ENCODE peak calls at places on chromosomes 6 and 20, in four cellular contexts. One of them, this sample, is unnamed.
A peak's percentile ranks its signal among the peaks of the same experiment; 100 is the strongest.

GRCh38 chr6:166720859-166721258 is 93.8 kb upstream of the RPS6KA2 start:
- DNase-seq in HCT116: no peak
- DNase-seq in HepG2: no peak
- DNase-seq in K562: no peak
- DNase-seq in this sample: no peak

GRCh38 chr6:168247456-168248147 is 72.0 kb downstream of the DACT2 start:
- DNase-seq in HCT116: no peak
- DNase-seq in HepG2: peak; percentile 40
- DNase-seq in K562: no peak
- DNase-seq in this sample: no peak

GRCh38 chr20:57147185-57147584 is 119.3 kb downstream of the BMP7 start:
- DNase-seq in HCT116: no peak
- DNase-seq in HepG2: no peak
- DNase-seq in K562: no peak
- DNase-seq in this sample: no peak

GRCh38 chr20:50189681-50190250 is 864 bp upstream of the CEBPB start:
- DNase-seq in HCT116: no peak
- DNase-seq in HepG2: peak; percentile 79
- DNase-seq in K562: peak; percentile 60
- DNase-seq in this sample: no peak

GRCh38 chr6:64732888-64733287 is 974.1 kb downstream of the EYS start:
- DNase-seq in HCT116: no peak
- DNase-seq in HepG2: peak; percentile 9
- DNase-seq in K562: no peak
- DNase-seq in this sample: no peak

GRCh38 chr6:29925341-29926080 is 16.8 kb upstream of the HLA-A start:
- DNase-seq in HCT116: no peak
- DNase-seq in HepG2: no peak
- DNase-seq in K562: no peak
- DNase-seq in this sample: no peak

GRCh38 chr6:83518946-83519489 is 6.7 kb downstream of the PRSS35 start:
- DNase-seq in HCT116: no peak
- DNase-seq in HepG2: no peak
- DNase-seq in K562: no peak
- DNase-seq in this sample: no peak

GRCh38 chr6:17057322-17057721 is 44.5 kb upstream of the STMND1 start:
- DNase-seq in HCT116: no peak
- DNase-seq in HepG2: no peak
- DNase-seq in K562: no peak
- DNase-seq in this sample: no peak

GRCh38 chr6:146856296-146856695 is 257.5 kb downstream of the ADGB start:
- DNase-seq in HCT116: no peak
- DNase-seq in HepG2: no peak
- DNase-seq in K562: no peak
- DNase-seq in this sample: no peak

GRCh38 chr6:50707652-50708325 is 5.5 kb upstream of the TFAP2D start:
- DNase-seq in HCT116: no peak
- DNase-seq in HepG2: no peak
- DNase-seq in K562: no peak
- DNase-seq in this sample: no peak

GRCh38 chr6:118770112-118770788 is 118.9 kb upstream of the CEP85L start:
- DNase-seq in HCT116: no peak
- DNase-seq in HepG2: no peak
- DNase-seq in K562: no peak
- DNase-seq in this sample: no peak

GRCh38 chr6:13402711-13403110 is 74.4 kb upstream of the TBC1D7 start:
- DNase-seq in HCT116: no peak
- DNase-seq in HepG2: no peak
- DNase-seq in K562: no peak
- DNase-seq in this sample: no peak

GRCh38 chr20:62508641-62509051 is 32.9 kb upstream of the GATA5 start:
- DNase-seq in HCT116: no peak
- DNase-seq in HepG2: no peak
- DNase-seq in K562: no peak
- DNase-seq in this sample: no peak

GRCh38 chr6:1526689-1527088 is 83.0 kb upstream of the FOXC1 start:
- DNase-seq in HCT116: no peak
- DNase-seq in HepG2: no peak
- DNase-seq in K562: no peak
- DNase-seq in this sample: no peak

GRCh38 chr6:159444073-159444472 is 249.0 kb downstream of the SOD2 start:
- DNase-seq in HCT116: no peak
- DNase-seq in HepG2: no peak
- DNase-seq in K562: no peak
- DNase-seq in this sample: no peak

GRCh38 chr6:147190556-147190955 is 13.7 kb upstream of the STXBP5 start:
- DNase-seq in HCT116: no peak
- DNase-seq in HepG2: no peak
- DNase-seq in K562: no peak
- DNase-seq in this sample: no peak

GRCh38 chr6:127366281-127367022 is 23.0 kb upstream of the ECHDC1 start:
- DNase-seq in HCT116: peak; percentile 92
- DNase-seq in HepG2: no peak
- DNase-seq in K562: peak; percentile 31
- DNase-seq in this sample: peak; percentile 68

GRCh38 chr20:46114449-46114848 is 3.7 kb upstream of the CD40 start:
- DNase-seq in HCT116: no peak
- DNase-seq in HepG2: no peak
- DNase-seq in K562: no peak
- DNase-seq in this sample: no peak

GRCh38 chr6:29989211-29989610 is 46.9 kb downstream of the HLA-A start:
- DNase-seq in HCT116: no peak
- DNase-seq in HepG2: no peak
- DNase-seq in K562: no peak
- DNase-seq in this sample: no peak

GRCh38 chr6:166705070-166705469 is 78.0 kb upstream of the RPS6KA2 start:
- DNase-seq in HCT116: no peak
- DNase-seq in HepG2: no peak
- DNase-seq in K562: no peak
- DNase-seq in this sample: no peak

GRCh38 chr6:79647756-79648155 is 16.6 kb downstream of the SH3BGRL2 start:
- DNase-seq in HCT116: no peak
- DNase-seq in HepG2: no peak
- DNase-seq in K562: no peak
- DNase-seq in this sample: no peak

GRCh38 chr20:2006452-2007381 is 12.9 kb upstream of the PDYN start:
- DNase-seq in HCT116: peak; percentile 19
- DNase-seq in HepG2: peak; percentile 46
- DNase-seq in K562: peak; percentile 70
- DNase-seq in this sample: peak; percentile 28

GRCh38 chr20:10360878-10361277 is 73.1 kb downstream of the MKKS start:
- DNase-seq in HCT116: no peak
- DNase-seq in HepG2: no peak
- DNase-seq in K562: no peak
- DNase-seq in this sample: no peak

GRCh38 chr6:105005446-105005845 is 48.5 kb downstream of the LIN28B start:
- DNase-seq in HCT116: no peak
- DNase-seq in HepG2: no peak
- DNase-seq in K562: no peak
- DNase-seq in this sample: no peak

GRCh38 chr20:57652865-57653545 is 32.8 kb upstream of the ZBP1 start:
- DNase-seq in HCT116: no peak
- DNase-seq in HepG2: no peak
- DNase-seq in K562: no peak
- DNase-seq in this sample: no peak

GRCh38 chr6:137016366-137016765 is 28.4 kb downstream of the IL20RA start:
- DNase-seq in HCT116: no peak
- DNase-seq in HepG2: no peak
- DNase-seq in K562: no peak
- DNase-seq in this sample: no peak

DNA sequence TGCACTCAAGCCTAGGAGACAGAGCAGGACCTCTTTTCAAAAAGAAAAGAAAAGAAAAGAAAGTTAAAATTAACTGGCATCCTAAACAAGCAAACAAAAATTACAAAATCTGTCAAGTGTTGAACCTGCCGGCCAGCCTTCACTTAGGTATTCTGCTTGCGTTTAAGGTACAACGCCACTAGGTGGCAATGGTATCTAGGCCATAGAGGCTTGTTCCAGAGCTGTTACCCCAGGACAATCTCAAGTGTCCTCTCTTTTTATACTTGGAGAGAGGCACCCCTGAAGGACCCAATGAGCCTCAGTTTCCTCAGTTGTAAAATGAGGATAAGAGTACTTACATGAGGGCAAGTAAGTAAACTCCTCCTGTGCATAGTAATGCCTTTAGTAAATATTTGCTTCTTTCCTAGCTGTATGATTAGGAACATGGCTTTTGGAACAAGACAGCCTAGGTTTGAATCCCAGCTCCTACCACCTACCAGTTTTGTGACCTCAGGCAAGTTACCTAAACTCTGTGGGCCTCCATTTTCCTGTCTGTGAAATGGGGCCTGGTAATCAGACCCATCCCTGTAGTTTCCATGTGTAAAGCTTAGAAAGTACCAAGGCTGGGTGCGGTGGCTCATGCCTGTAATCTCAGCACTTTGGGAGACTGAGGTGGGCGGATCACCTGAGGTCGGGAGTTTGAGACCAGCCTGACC is 5.8 kb upstream of the PACSIN1 start:
- DNase-seq in HCT116: peak; percentile 70
- DNase-seq in HepG2: peak; percentile 59
- DNase-seq in K562: peak; percentile 77
- DNase-seq in this sample: peak; percentile 50
- TF ChIP-seq TCF7L2 in HCT116: no peak
- TF ChIP-seq TCF7L2 in HepG2: no peak
- TF ChIP-seq TCF7L2 in K562: no peak
- TF ChIP-seq TCF7L2 in this sample: no peak

GRCh38 chr6:25993038-25993684 is 30.6 kb downstream of the TRIM38 start:
- DNase-seq in HCT116: no peak
- DNase-seq in HepG2: no peak
- DNase-seq in K562: no peak
- DNase-seq in this sample: peak; percentile 50

GRCh38 chr6:25992413-25993037 is 29.9 kb downstream of the TRIM38 start:
- DNase-seq in HCT116: peak; percentile 78
- DNase-seq in HepG2: peak; percentile 93
- DNase-seq in K562: peak; percentile 95
- DNase-seq in this sample: peak; percentile 73

GRCh38 chr6:25998379-25998778 is 35.8 kb downstream of the TRIM38 start:
- DNase-seq in HCT116: no peak
- DNase-seq in HepG2: no peak
- DNase-seq in K562: no peak
- DNase-seq in this sample: no peak

GRCh38 chr6:25991785-25992412 is 29.3 kb downstream of the TRIM38 start:
- DNase-seq in HCT116: no peak
- DNase-seq in HepG2: peak; percentile 64
- DNase-seq in K562: peak; percentile 77
- DNase-seq in this sample: peak; percentile 25

GRCh38 chr6:25995507-25995906 is 32.9 kb downstream of the TRIM38 start:
- DNase-seq in HCT116: no peak
- DNase-seq in HepG2: no peak
- DNase-seq in K562: no peak
- DNase-seq in this sample: no peak
- H3K4me3 ChIP-seq in HCT116: no peak overlapping the region
- H3K4me3 ChIP-seq in HepG2: no peak overlapping the region
- H3K4me3 ChIP-seq in K562: no peak overlapping the region
- H3K4me3 ChIP-seq in this sample: no peak overlapping the region

GRCh38 chr20:58713801-58714339 is 21.3 kb downstream of the NPEPL1 start:
- DNase-seq in HCT116: no peak
- DNase-seq in HepG2: no peak
- DNase-seq in K562: no peak
- DNase-seq in this sample: no peak
- TF ChIP-seq TCF7L2 in HCT116: no peak
- TF ChIP-seq TCF7L2 in HepG2: no peak
- TF ChIP-seq TCF7L2 in K562: no peak
- TF ChIP-seq TCF7L2 in this sample: no peak

DNA sequence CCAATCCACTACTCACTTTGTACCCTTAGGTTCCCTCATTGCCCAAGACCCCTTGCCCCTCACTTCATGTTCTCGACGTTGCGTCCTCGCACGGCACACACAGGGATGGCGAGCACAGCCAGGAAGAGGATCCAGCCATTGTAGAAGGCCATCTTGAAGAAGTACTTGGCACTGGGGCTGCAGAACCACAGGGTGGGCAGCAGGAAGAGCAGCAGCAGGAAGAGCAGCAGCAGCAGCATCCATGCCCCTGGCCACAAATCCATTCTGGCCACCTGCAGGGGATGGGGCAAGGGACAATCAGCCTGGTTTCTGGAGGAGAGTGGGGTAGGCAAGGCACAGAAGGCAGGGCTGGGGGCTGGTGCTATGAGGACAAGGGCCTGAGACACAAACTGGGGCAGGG is 4.7 kb downstream of the AGPAT1 start:
- DNase-seq in HCT116: no peak
- DNase-seq in HepG2: no peak
- DNase-seq in K562: no peak
- DNase-seq in this sample: no peak
- H3K4me3 ChIP-seq in HCT116: no peak overlapping the region
- H3K4me3 ChIP-seq in HepG2: no peak overlapping the region
- H3K4me3 ChIP-seq in K562: no peak overlapping the region
- H3K4me3 ChIP-seq in this sample: no peak overlapping the region

DNA sequence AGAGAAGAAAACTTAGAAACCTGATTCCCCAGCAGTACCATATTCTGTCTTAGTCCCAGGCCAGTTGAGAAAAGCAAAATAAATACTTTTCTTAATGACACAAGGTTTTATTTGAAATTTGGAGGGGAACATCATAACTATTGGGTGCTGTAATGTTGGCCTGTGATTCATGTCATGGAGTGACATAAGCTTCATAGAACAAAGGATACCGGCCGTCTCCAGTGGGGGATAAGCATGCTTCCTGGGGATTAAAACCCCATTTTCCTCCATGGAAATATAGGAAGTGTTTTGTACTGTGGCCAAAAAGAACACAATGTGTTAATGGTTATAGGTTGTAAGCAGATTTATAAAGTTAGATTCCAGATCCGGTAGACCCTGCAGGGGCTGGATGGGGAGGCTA is 18.0 kb downstream of the MTHFD1L start:
- DNase-seq in HCT116: no peak
- DNase-seq in HepG2: no peak
- DNase-seq in K562: no peak
- DNase-seq in this sample: no peak
- TF ChIP-seq TCF7L2 in HCT116: no peak
- TF ChIP-seq TCF7L2 in HepG2: no peak
- TF ChIP-seq TCF7L2 in K562: no peak
- TF ChIP-seq TCF7L2 in this sample: no peak